ENCODE peak calls at places on chromosomes 3 and 15, in four cellular contexts. U is astrocyte, N is HCT116, Q is hepatocyte. B is an unnamed sample.
A peak's percentile ranks its signal among the peaks of the same experiment; 100 is the strongest.

GRCh38 chr3:99765042-99765942 is 52.4 kb upstream of the CMSS1 start:
- DNase-seq in U (peak; percentile 89), N (no peak), Q (no peak), B (no peak)

GRCh38 chr15:31300208-31300661 is 26.4 kb upstream of the KLF13 start:
- DNase-seq in Q (no peak), U (no peak), N (no peak), B (no peak)

GRCh38 chr3:195194559-195195161 is 76.3 kb downstream of the XXYLT1 start:
- DNase-seq in Q (no peak), U (no peak), N (no peak), B (no peak)

GRCh38 chr15:89119489-89120478 is 31.5 kb downstream of the ABHD2 start:
- DNase-seq in U (peak; percentile 46), N (no peak), Q (peak; percentile 67), B (peak; percentile 85)

GRCh38 chr3:140236836-140237476 is 302.0 kb downstream of the CLSTN2 start:
- DNase-seq in U (no peak), Q (peak; percentile 50), N (no peak), B (no peak)

GRCh38 chr15:98813956-98814355 is 165.6 kb downstream of the IGF1R start:
- DNase-seq in N (no peak), Q (no peak), U (no peak), B (no peak)

GRCh38 chr15:63203451-63204090 is 14.2 kb downstream of the RAB8B start:
- DNase-seq in N (no peak), U (peak; percentile 63), Q (no peak), B (peak; percentile 69)

GRCh38 chr3:115321396-115321795 is 174.3 kb upstream of the ZBTB20 start:
- DNase-seq in Q (no peak), U (peak; percentile 77), N (no peak), B (peak; percentile 76)

GRCh38 chr3:42394579-42395288 is 15.7 kb downstream of the LYZL4 start:
- DNase-seq in N (no peak), Q (no peak), U (no peak), B (no peak)

GRCh38 chr3:20028846-20029430 is 11.3 kb upstream of the KAT2B start:
- DNase-seq in Q (no peak), U (no peak), N (no peak), B (no peak)

GRCh38 chr15:31869640-31870335 is 160.5 kb upstream of the CHRNA7 start:
- DNase-seq in Q (peak; percentile 26), U (no peak), N (no peak), B (no peak)

GRCh38 chr3:105907790-105908189 is 39.0 kb upstream of the CBLB start:
- DNase-seq in U (no peak), Q (no peak), N (no peak), B (no peak)

GRCh38 chr15:100111103-100112060 is 230.4 kb downstream of the ADAMTS17 start:
- DNase-seq in U (peak; percentile 85), Q (peak; percentile 80), N (peak; percentile 77), B (peak; percentile 93)

GRCh38 chr3:74613566-74613965 is 893 bp downstream of the CNTN3 start:
- DNase-seq in Q (no peak), N (no peak), U (no peak), B (peak; percentile 63)

GRCh38 chr3:46278816-46279672 is 36.8 kb downstream of the CCR3 start:
- DNase-seq in N (no peak), Q (no peak), U (no peak), B (no peak)

GRCh38 chr15:59366368-59367021 is 6.2 kb downstream of the MYO1E start:
- DNase-seq in Q (peak; percentile 23), N (no peak), U (no peak), B (no peak)

GRCh38 chr15:45457215-45457614 is 65.3 kb downstream of the SLC30A4 start:
- DNase-seq in N (no peak), U (no peak), Q (no peak), B (no peak)

GRCh38 chr3:64972793-64973192 is 285.0 kb upstream of the ADAMTS9 start:
- DNase-seq in Q (no peak), N (no peak), U (peak; percentile 49), B (no peak)

GRCh38 chr15:47607750-47608149 is 109.6 kb upstream of the SEMA6D start:
- DNase-seq in N (no peak), Q (no peak), U (peak; percentile 36), B (no peak)

GRCh38 chr3:126268866-126269265 is 88.3 kb downstream of the KLF15 start:
- DNase-seq in Q (no peak), U (no peak), N (no peak), B (no peak)

GRCh38 chr15:81529444-81529950 is 155.5 kb upstream of the TMC3 start:
- DNase-seq in U (no peak), Q (no peak), N (no peak), B (no peak)

GRCh38 chr3:177284383-177284881 is 87.2 kb upstream of the TBL1XR1 start:
- DNase-seq in N (peak; percentile 71), U (peak; percentile 25), Q (peak; percentile 70), B (no peak)

GRCh38 chr15:32706704-32707103 is 11.1 kb upstream of the GREM1 start:
- DNase-seq in N (no peak), U (peak; percentile 81), Q (no peak), B (peak; percentile 93)

GRCh38 chr3:119401069-119401468 is 62.3 kb downstream of the TMEM39A start:
- DNase-seq in U (no peak), N (no peak), Q (no peak), B (no peak)

GRCh38 chr15:73678498-73678897 is 5.7 kb upstream of the CD276 start:
- DNase-seq in Q (no peak), U (no peak), N (no peak), B (peak; percentile 26)

GRCh38 chr15:95495033-95495541 is 835.4 kb upstream of the NR2F2 start:
- DNase-seq in Q (peak; percentile 44), N (no peak), U (peak; percentile 21), B (peak; percentile 44)

GRCh38 chr15:71916834-71917233 is 106.5 kb downstream of the NR2E3 start:
- DNase-seq in N (no peak), U (no peak), Q (no peak), B (no peak)

GRCh38 chr3:16216373-16216935 is 42.0 kb downstream of the GALNT15 start:
- DNase-seq in U (no peak), N (no peak), Q (no peak), B (no peak)

GRCh38 chr15:98649996-98650870 is 1.9 kb downstream of the IGF1R start:
- DNase-seq in N (no peak), U (peak; percentile 45), Q (peak; percentile 50), B (no peak)

GRCh38 chr3:179706233-179706632 is 53.4 kb downstream of the USP13 start:
- DNase-seq in Q (no peak), U (no peak), N (no peak), B (no peak)

GRCh38 chr15:93341164-93341563 is 252.2 kb upstream of the RGMA start:
- DNase-seq in N (no peak), U (no peak), Q (no peak), B (no peak)

GRCh38 chr3:191085091-191085490 is 114.0 kb upstream of the OSTN start:
- DNase-seq in U (peak; percentile 30), N (no peak), Q (no peak), B (no peak)

GRCh38 chr3:126083138-126083445 is 832 bp downstream of the SLC41A3 start:
- DNase-seq in N (no peak), U (no peak), Q (no peak), B (no peak)

GRCh38 chr3:153029350-153029749 is 132.7 kb upstream of the RAP2B start:
- DNase-seq in N (no peak), U (peak; percentile 83), Q (peak; percentile 18), B (peak; percentile 34)

GRCh38 chr3:144921710-144922109 is 950.1 kb downstream of the DIPK2A start:
- DNase-seq in N (no peak), Q (no peak), U (no peak), B (no peak)

GRCh38 chr15:58212909-58213526 is 74.8 kb downstream of the AQP9 start:
- DNase-seq in N (no peak), U (no peak), Q (peak; percentile 61), B (peak; percentile 44)

GRCh38 chr3:15300318-15301078 is 31.9 kb downstream of the SH3BP5 start:
- DNase-seq in U (peak; percentile 81), Q (no peak), N (peak; percentile 75), B (peak; percentile 93)

GRCh38 chr3:192494176-192494575 is 233.2 kb downstream of the FGF12 start:
- DNase-seq in Q (no peak), U (no peak), N (no peak), B (no peak)

DNA sequence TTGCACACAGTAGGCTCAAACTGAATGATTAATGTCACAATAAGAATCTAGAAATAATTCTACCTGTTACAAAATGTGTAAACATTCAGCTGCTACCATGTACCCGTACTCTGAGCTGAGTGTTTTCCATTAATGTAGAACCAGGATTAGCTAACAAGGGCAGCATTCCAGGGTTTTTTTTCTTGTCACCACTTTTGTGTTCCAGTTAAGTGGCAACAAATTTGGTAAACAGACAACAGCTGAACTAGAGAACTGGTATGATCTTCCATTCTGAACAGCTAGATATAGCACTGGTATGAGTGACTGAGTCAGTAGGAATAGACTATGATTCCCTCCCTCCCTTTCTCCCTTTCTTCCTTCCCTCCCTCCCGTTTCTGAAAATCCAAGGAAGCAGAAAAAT is 229.4 kb downstream of the CD47 start:
- DNase-seq in U (no peak), Q (no peak), N (no peak), B (no peak)
- H2AFZ ChIP-seq in U (no peak overlapping the region), Q (no peak overlapping the region), N (no peak overlapping the region), B (no peak overlapping the region)

GRCh38 chr3:136149569-136150136 is 46.5 kb downstream of the MSL2 start:
- DNase-seq in N (no peak), U (peak; percentile 34), Q (no peak), B (peak; percentile 42)
- H3K79me2 ChIP-seq in N (peaks cover 78% of the 10 kb centered on the region), U (peaks cover 89% of the 10 kb centered on the region), Q (peaks cover 95% of the 10 kb centered on the region), B (peaks cover 86% of the 10 kb centered on the region)

GRCh38 chr3:69014022-69014580 is 617 bp upstream of the EOGT start:
- DNase-seq in U (no peak), Q (no peak), N (no peak), B (no peak)
- H2AFZ ChIP-seq in U (peak overlapping the region; percentile 89), Q (peak overlapping the region; percentile 94), N (peak overlapping the region; percentile 50), B (peak overlapping the region; percentile 26)

GRCh38 chr3:66484106-66484857 is 16.5 kb downstream of the LRIG1 start:
- DNase-seq in N (no peak), Q (no peak), U (no peak), B (no peak)

GRCh38 chr3:66487475-66487874 is 13.3 kb downstream of the LRIG1 start:
- DNase-seq in N (no peak), Q (no peak), U (peak; percentile 80), B (no peak)

GRCh38 chr3:66486646-66487045 is 14.2 kb downstream of the LRIG1 start:
- DNase-seq in N (no peak), Q (no peak), U (peak; percentile 92), B (no peak)

GRCh38 chr3:66485291-66485968 is 15.4 kb downstream of the LRIG1 start:
- DNase-seq in Q (no peak), U (peak; percentile 95), N (no peak), B (no peak)

GRCh38 chr3:66486187-66486586 is 14.6 kb downstream of the LRIG1 start:
- DNase-seq in Q (no peak), U (peak; percentile 80), N (no peak), B (no peak)
- H3K79me2 ChIP-seq in Q (peaks cover 62% of the 10 kb centered on the region), U (peaks cover 94% of the 10 kb centered on the region), N (no peaks in the 10 kb centered on the region), B (peaks cover 3% of the 10 kb centered on the region)

DNA sequence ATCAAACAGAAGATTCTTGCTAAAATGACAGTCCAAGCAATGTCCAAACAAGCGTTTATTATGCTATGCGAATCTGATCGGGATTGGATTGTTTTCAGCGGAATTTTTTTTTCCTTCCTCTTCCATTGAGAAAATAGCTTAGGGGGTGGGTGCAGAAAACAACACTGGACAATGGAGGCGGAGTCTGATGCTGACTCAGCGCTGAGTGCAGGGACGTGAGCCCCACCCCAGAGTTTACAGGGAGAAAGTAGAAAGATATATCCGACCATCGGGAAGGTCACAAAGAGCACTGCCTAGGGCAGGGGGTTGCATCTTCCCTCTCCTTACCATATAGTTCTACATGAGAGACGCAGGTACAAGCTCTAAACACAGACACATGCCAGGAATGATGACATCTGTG is 117.0 kb downstream of the FOXP1 start:
- DNase-seq in U (peak; percentile 45), Q (no peak), N (no peak), B (no peak)
- H2AFZ ChIP-seq in U (no peak overlapping the region), Q (no peak overlapping the region), N (no peak overlapping the region), B (no peak overlapping the region)

B was measured in osteoblast.